ENCODE peak calls at places on chromosomes 1 and 21, in five cellular contexts. S is NCI-H1417; F is HTR-8/SVneo; G is T-helper 17 cell; M is activated CD4-positive, alpha-beta T cell treated with anti-CD3 and anti-CD28 coated beads for 48 hours. U is an unnamed sample.

GRCh38 chr1:189007824-189008223 is 1469.8 kb downstream of the BRINP3 start:
- DNase-seq in S (no peak), F (no peak), G (no peak), M (no peak), U (no peak)

GRCh38 chr1:46804926-46805325 is 6.1 kb downstream of the CYP4B1 start:
- DNase-seq in S (no peak), F (no peak), G (no peak), M (no peak), U (no peak)

GRCh38 chr1:31798433-31799195 is 17.2 kb downstream of the SPOCD1 start:
- DNase-seq in S (no peak), F (peak; percentile 67), G (peak; percentile 1), M (peak; percentile 71), U (no peak)

GRCh38 chr21:29989634-29990234 is 49.9 kb upstream of the GRIK1 start:
- DNase-seq in S (no peak), F (no peak), G (no peak), M (no peak), U (no peak)

GRCh38 chr1:232574867-232575523 is 54.9 kb downstream of the SIPA1L2 start:
- DNase-seq in S (no peak), F (no peak), G (no peak), M (no peak), U (no peak)

GRCh38 chr1:204335085-204335484 is 24.6 kb downstream of the PLEKHA6 start:
- DNase-seq in S (no peak), F (no peak), G (no peak), M (no peak), U (no peak)

GRCh38 chr1:4308826-4309225 is 345.6 kb upstream of the AJAP1 start:
- DNase-seq in S (no peak), F (no peak), G (no peak), M (no peak), U (no peak)

GRCh38 chr1:21435646-21436487 is 4.1 kb upstream of the NBPF3 start:
- DNase-seq in S (no peak), F (no peak), G (no peak), M (no peak), U (no peak)

GRCh38 chr1:203422656-203423055 is 53.0 kb upstream of the PRELP start:
- DNase-seq in S (no peak), F (no peak), G (no peak), M (no peak), U (no peak)

GRCh38 chr1:186643600-186643999 is 36.6 kb downstream of the PTGS2 start:
- DNase-seq in S (no peak), F (no peak), G (no peak), M (no peak), U (no peak)

GRCh38 chr1:159922499-159923202 is 2.7 kb downstream of the TAGLN2 start:
- DNase-seq in S (no peak), F (no peak), G (no peak), M (no peak), U (no peak)

GRCh38 chr1:19427087-19427781 is 58.1 kb downstream of the CAPZB start:
- DNase-seq in S (no peak), F (no peak), G (no peak), M (no peak), U (no peak)

GRCh38 chr1:28213315-28213714 is 19.5 kb downstream of the DNAJC8 start:
- DNase-seq in S (no peak), F (no peak), G (no peak), M (no peak), U (no peak)

GRCh38 chr21:16488042-16488441 is 758.3 kb downstream of the USP25 start:
- DNase-seq in S (no peak), F (no peak), G (no peak), M (no peak), U (no peak)

GRCh38 chr1:113106910-113107309 is 33.9 kb downstream of the LRIG2 start:
- DNase-seq in S (no peak), F (no peak), G (no peak), M (no peak), U (no peak)

GRCh38 chr1:73998348-73998959 is 199.5 kb downstream of the LRRIQ3 start:
- DNase-seq in S (no peak), F (no peak), G (no peak), M (no peak), U (no peak)